ENCODE peak calls at places on chromosomes 7 and 10, in five cellular contexts. W is H9; F is progenitor cell of endocrine pancreas; V is substantia nigra; D is activated CD4-positive, CD25-positive, alpha-beta regulatory T cell. K is an unnamed sample.

GRCh38 chr7:71290382-71290781 is 158.4 kb downstream of the GALNT17 start:
- DNase-seq in D (no peak), W (no peak), V (no peak), F (no peak), K (no peak)

GRCh38 chr7:154406312-154406711 is 354.1 kb downstream of the DPP6 start:
- DNase-seq in F (no peak), V (no peak), W (no peak), D (no peak), K (no peak)

GRCh38 chr7:4633012-4633411 is 49.1 kb upstream of the FOXK1 start:
- DNase-seq in D (no peak), F (no peak), V (no peak), W (peak; percentile 43), K (no peak)

GRCh38 chr7:156491435-156491834 is 149.1 kb upstream of the RNF32 start:
- DNase-seq in F (no peak), D (no peak), V (no peak), W (no peak), K (no peak)

GRCh38 chr7:142568430-142569097 is 180.7 kb upstream of the PRSS1 start:
- DNase-seq in W (no peak), D (no peak), V (no peak), F (no peak), K (no peak)

GRCh38 chr7:28041508-28042314 is 138.9 kb downstream of the JAZF1 start:
- DNase-seq in D (no peak), W (no peak), F (no peak), V (no peak), K (no peak)

GRCh38 chr7:77461246-77461645 is 45.1 kb upstream of the GSAP start:
- DNase-seq in V (no peak), D (no peak), W (no peak), F (no peak), K (no peak)

GRCh38 chr10:76036962-76037361 is 605.5 kb downstream of the LRMDA start:
- DNase-seq in W (no peak), D (no peak), V (no peak), F (no peak), K (no peak)

GRCh38 chr7:1665721-1666250 is 4.3 kb upstream of the ELFN1 start:
- DNase-seq in D (no peak), V (no peak), W (peak; percentile 38), F (peak; percentile 25), K (peak; percentile 49)

GRCh38 chr7:74222851-74223710 is 13.3 kb downstream of the LAT2 start:
- DNase-seq in V (no peak), W (no peak), D (no peak), F (no peak), K (no peak)

GRCh38 chr10:99673492-99673891 is 14.2 kb downstream of the ENTPD7 start:
- DNase-seq in W (no peak), F (no peak), D (no peak), V (no peak), K (no peak)

GRCh38 chr10:103709341-103709920 is 145.9 kb downstream of the SH3PXD2A start:
- DNase-seq in F (no peak), D (no peak), V (peak; percentile 36), W (no peak), K (no peak)

GRCh38 chr7:116591202-116592040 is 66.6 kb downstream of the CAV1 start:
- DNase-seq in V (no peak), F (no peak), W (no peak), D (no peak), K (no peak)

GRCh38 chr7:155233703-155234492 is 63.8 kb upstream of the INSIG1 start:
- DNase-seq in V (no peak), F (no peak), W (no peak), D (no peak), K (no peak)

GRCh38 chr7:106285801-106286492 is 1.2 kb upstream of the NAMPT start:
- DNase-seq in D (no peak), W (no peak), F (no peak), V (no peak), K (no peak)

GRCh38 chr7:121278120-121279021 is 50.4 kb upstream of the WNT16 start:
- DNase-seq in V (no peak), D (no peak), F (no peak), W (no peak), K (no peak)

GRCh38 chr7:29556405-29557195 is 7.0 kb upstream of the PRR15 start:
- DNase-seq in D (no peak), F (no peak), W (no peak), V (no peak), K (no peak)

GRCh38 chr10:72275351-72276012 is 1.8 kb downstream of the DDIT4 start:
- DNase-seq in W (no peak), V (no peak), F (no peak), D (no peak), K (no peak)

GRCh38 chr7:108001759-108002725 is 919 bp downstream of the LAMB1 start:
- DNase-seq in V (no peak), D (no peak), W (peak; percentile 44), F (peak; percentile 23), K (peak; percentile 25)

GRCh38 chr7:21580073-21580521 is 37.3 kb downstream of the DNAH11 start:
- DNase-seq in W (no peak), F (no peak), D (no peak), V (no peak), K (no peak)

GRCh38 chr7:25068814-25069213 is 56.2 kb downstream of the CYCS start:
- DNase-seq in D (no peak), W (no peak), V (no peak), F (no peak), K (no peak)

GRCh38 chr10:96642973-96643372 is 56.2 kb upstream of the TM9SF3 start:
- DNase-seq in D (no peak), W (peak; percentile 67), V (no peak), F (peak; percentile 31), K (peak; percentile 80)

GRCh38 chr10:18197706-18198105 is 57.5 kb downstream of the CACNB2 start:
- DNase-seq in W (no peak), V (no peak), D (no peak), F (no peak), K (no peak)

GRCh38 chr7:151694828-151695580 is 175.3 kb upstream of the RHEB start:
- DNase-seq in V (no peak), F (no peak), D (no peak), W (no peak), K (no peak)

K was measured in endothelial cell.